ENCODE peak calls at places on chromosomes 7 and 10, in four cellular contexts. One of them, this sample, is unnamed.

GRCh38 chr10:124003481-124004371 is 89.7 kb downstream of the CHST15 start:
- DNase-seq in GM10248: no peak
- DNase-seq in anterior cingulate cortex: no peak
- DNase-seq in T-helper 9 cell: no peak
- DNase-seq in this sample: no peak

GRCh38 chr10:49398000-49398861 is 2.3 kb upstream of the DRGX start:
- DNase-seq in GM10248: peak; percentile 84
- DNase-seq in anterior cingulate cortex: no peak
- DNase-seq in T-helper 9 cell: peak; percentile 53
- DNase-seq in this sample: no peak

GRCh38 chr7:150854066-150855000 is 2.0 kb downstream of the AOC1 start:
- DNase-seq in GM10248: no peak
- DNase-seq in anterior cingulate cortex: no peak
- DNase-seq in T-helper 9 cell: no peak
- DNase-seq in this sample: no peak

GRCh38 chr10:34222359-34222758 is 592.7 kb downstream of the PARD3 start:
- DNase-seq in GM10248: no peak
- DNase-seq in anterior cingulate cortex: no peak
- DNase-seq in T-helper 9 cell: no peak
- DNase-seq in this sample: no peak

GRCh38 chr7:75055830-75056431 is 17.7 kb downstream of the RCC1L start:
- DNase-seq in GM10248: no peak
- DNase-seq in anterior cingulate cortex: no peak
- DNase-seq in T-helper 9 cell: no peak
- DNase-seq in this sample: no peak

GRCh38 chr7:74037609-74038008 is 9.6 kb downstream of the ELN start:
- DNase-seq in GM10248: no peak
- DNase-seq in anterior cingulate cortex: no peak
- DNase-seq in T-helper 9 cell: no peak
- DNase-seq in this sample: no peak

GRCh38 chr10:66888237-66888636 is 37.6 kb upstream of the LRRTM3 start:
- DNase-seq in GM10248: no peak
- DNase-seq in anterior cingulate cortex: no peak
- DNase-seq in T-helper 9 cell: no peak
- DNase-seq in this sample: no peak

GRCh38 chr10:110399163-110400094 is 94.7 kb upstream of the SMNDC1 start:
- DNase-seq in GM10248: no peak
- DNase-seq in anterior cingulate cortex: no peak
- DNase-seq in T-helper 9 cell: no peak
- DNase-seq in this sample: no peak

GRCh38 chr10:89442347-89442746 is 28.0 kb downstream of the IFIT5 start:
- DNase-seq in GM10248: no peak
- DNase-seq in anterior cingulate cortex: no peak
- DNase-seq in T-helper 9 cell: no peak
- DNase-seq in this sample: no peak

GRCh38 chr10:17003151-17003550 is 126.5 kb downstream of the CUBN start:
- DNase-seq in GM10248: no peak
- DNase-seq in anterior cingulate cortex: no peak
- DNase-seq in T-helper 9 cell: peak; percentile 50
- DNase-seq in this sample: no peak

GRCh38 chr10:72625608-72626443 is at the start of gene MICU1:
- DNase-seq in GM10248: peak; percentile 97
- DNase-seq in anterior cingulate cortex: peak; percentile 95
- DNase-seq in T-helper 9 cell: peak; percentile 89
- DNase-seq in this sample: peak; percentile 98

GRCh38 chr10:88245974-88246511 is 337.1 kb downstream of the RNLS start:
- DNase-seq in GM10248: no peak
- DNase-seq in anterior cingulate cortex: no peak
- DNase-seq in T-helper 9 cell: no peak
- DNase-seq in this sample: no peak

This sample was measured in Karpas-422.